ENCODE peak calls at places on chromosomes 5 and 9, in seven cellular contexts. P is brain microvascular endothelial cell; K is CD8-positive, alpha-beta T cell; S is PC-3; D is H1; L is upper lobe of right lung; O is right atrium auricular region. J is an unnamed sample.

GRCh38 chr5:34656700-34657549 is 797 bp downstream of the RAI14 start:
- DNase-seq in P (no peak), K (no peak), S (peak; percentile 21), D (no peak), L (peak; percentile 70), O (no peak), J (no peak)

GRCh38 chr5:145668714-145669113 is 166.4 kb downstream of the PRELID2 start:
- DNase-seq in P (no peak), K (no peak), S (peak; percentile 23), D (no peak), L (no peak), O (no peak), J (no peak)

GRCh38 chr5:142803428-142804111 is 33.4 kb downstream of the ARHGAP26 start:
- DNase-seq in P (peak; percentile 94), K (no peak), S (no peak), D (no peak), L (no peak), O (peak; percentile 83), J (no peak)

GRCh38 chr5:118553662-118554061 is 434.7 kb downstream of the DTWD2 start:
- DNase-seq in P (peak; percentile 79), K (no peak), S (peak; percentile 2), D (no peak), L (no peak), O (peak; percentile 86), J (no peak)

GRCh38 chr5:60503771-60504170 is 196.2 kb downstream of the DEPDC1B start:
- DNase-seq in P (no peak), K (no peak), S (no peak), D (no peak), L (no peak), O (no peak), J (no peak)

GRCh38 chr5:64653776-64654175 is 36.5 kb upstream of the SHISAL2B start:
- DNase-seq in P (no peak), K (no peak), S (no peak), D (no peak), L (no peak), O (no peak), J (no peak)

GRCh38 chr9:20997503-20998076 is 33.9 kb downstream of the HACD4 start:
- DNase-seq in P (no peak), K (no peak), S (no peak), D (no peak), L (no peak), O (no peak), J (no peak)

GRCh38 chr5:63145167-63145566 is 566.5 kb downstream of the LRRC70 start:
- DNase-seq in P (no peak), K (no peak), S (no peak), D (no peak), L (no peak), O (peak; percentile 61), J (no peak)

GRCh38 chr9:396397-396796 is 181.7 kb downstream of the DOCK8 start:
- DNase-seq in P (no peak), K (no peak), S (no peak), D (no peak), L (no peak), O (no peak), J (no peak)

GRCh38 chr9:126117631-126118030 is 209.0 kb upstream of the MVB12B start:
- DNase-seq in P (no peak), K (peak; percentile 21), S (no peak), D (no peak), L (peak; percentile 26), O (peak; percentile 23), J (no peak)

GRCh38 chr5:181205735-181206401 is 872 bp upstream of the TRIM7 start:
- DNase-seq in P (no peak), K (no peak), S (no peak), D (no peak), L (no peak), O (no peak), J (no peak)

GRCh38 chr5:68350176-68350575 is 134.6 kb downstream of the PIK3R1 start:
- DNase-seq in P (no peak), K (no peak), S (no peak), D (no peak), L (no peak), O (no peak), J (no peak)

GRCh38 chr9:124808246-124808956 is 31.5 kb downstream of the OLFML2A start:
- DNase-seq in P (no peak), K (no peak), S (no peak), D (no peak), L (no peak), O (no peak), J (no peak)

GRCh38 chr9:70840266-70840665 is 281.2 kb downstream of the TRPM3 start:
- DNase-seq in P (no peak), K (no peak), S (no peak), D (no peak), L (no peak), O (no peak), J (no peak)

GRCh38 chr5:53022889-53023511 is 33.8 kb downstream of the ITGA2 start:
- DNase-seq in P (no peak), K (no peak), S (no peak), D (no peak), L (no peak), O (no peak), J (no peak)

GRCh38 chr9:86978413-86978812 is 31.1 kb upstream of the GAS1 start:
- DNase-seq in P (peak; percentile 53), K (no peak), S (no peak), D (no peak), L (no peak), O (no peak), J (no peak)

GRCh38 chr5:98783051-98783649 is 9.7 kb downstream of the RGMB start:
- DNase-seq in P (no peak), K (no peak), S (no peak), D (no peak), L (no peak), O (no peak), J (no peak)

GRCh38 chr9:4774209-4774608 is 18.5 kb upstream of the RCL1 start:
- DNase-seq in P (peak; percentile 54), K (no peak), S (no peak), D (no peak), L (no peak), O (peak; percentile 82), J (no peak)

GRCh38 chr5:33261305-33261704 is 179.5 kb upstream of the TARS1 start:
- DNase-seq in P (peak; percentile 67), K (no peak), S (peak; percentile 59), D (no peak), L (no peak), O (no peak), J (no peak)

GRCh38 chr9:132849168-132849831 is 28.8 kb downstream of the AK8 start:
- DNase-seq in P (no peak), K (no peak), S (no peak), D (no peak), L (no peak), O (no peak), J (peak; percentile 61)

GRCh38 chr5:51404256-51404655 is 21.0 kb downstream of the ISL1 start:
- DNase-seq in P (no peak), K (no peak), S (peak; percentile 53), D (no peak), L (no peak), O (no peak), J (no peak)

GRCh38 chr5:64649512-64649911 is 40.8 kb upstream of the SHISAL2B start:
- DNase-seq in P (no peak), K (no peak), S (no peak), D (no peak), L (no peak), O (no peak), J (no peak)

GRCh38 chr9:123353984-123354591 is 1.9 kb upstream of the CRB2 start:
- DNase-seq in P (peak; percentile 37), K (peak; percentile 72), S (peak; percentile 56), D (peak; percentile 53), L (peak; percentile 81), O (peak; percentile 65), J (peak; percentile 85)

GRCh38 chr5:55969956-55970355 is 24.8 kb downstream of the IL6ST start:
- DNase-seq in P (peak; percentile 24), K (no peak), S (no peak), D (no peak), L (no peak), O (no peak), J (no peak)

GRCh38 chr5:149134778-149135169 is 6.5 kb upstream of the ABLIM3 start:
- DNase-seq in P (no peak), K (no peak), S (no peak), D (no peak), L (no peak), O (no peak), J (no peak)

GRCh38 chr9:19641046-19641445 is 147.8 kb downstream of the SLC24A2 start:
- DNase-seq in P (no peak), K (no peak), S (peak; percentile 3), D (no peak), L (no peak), O (no peak), J (no peak)

DNA sequence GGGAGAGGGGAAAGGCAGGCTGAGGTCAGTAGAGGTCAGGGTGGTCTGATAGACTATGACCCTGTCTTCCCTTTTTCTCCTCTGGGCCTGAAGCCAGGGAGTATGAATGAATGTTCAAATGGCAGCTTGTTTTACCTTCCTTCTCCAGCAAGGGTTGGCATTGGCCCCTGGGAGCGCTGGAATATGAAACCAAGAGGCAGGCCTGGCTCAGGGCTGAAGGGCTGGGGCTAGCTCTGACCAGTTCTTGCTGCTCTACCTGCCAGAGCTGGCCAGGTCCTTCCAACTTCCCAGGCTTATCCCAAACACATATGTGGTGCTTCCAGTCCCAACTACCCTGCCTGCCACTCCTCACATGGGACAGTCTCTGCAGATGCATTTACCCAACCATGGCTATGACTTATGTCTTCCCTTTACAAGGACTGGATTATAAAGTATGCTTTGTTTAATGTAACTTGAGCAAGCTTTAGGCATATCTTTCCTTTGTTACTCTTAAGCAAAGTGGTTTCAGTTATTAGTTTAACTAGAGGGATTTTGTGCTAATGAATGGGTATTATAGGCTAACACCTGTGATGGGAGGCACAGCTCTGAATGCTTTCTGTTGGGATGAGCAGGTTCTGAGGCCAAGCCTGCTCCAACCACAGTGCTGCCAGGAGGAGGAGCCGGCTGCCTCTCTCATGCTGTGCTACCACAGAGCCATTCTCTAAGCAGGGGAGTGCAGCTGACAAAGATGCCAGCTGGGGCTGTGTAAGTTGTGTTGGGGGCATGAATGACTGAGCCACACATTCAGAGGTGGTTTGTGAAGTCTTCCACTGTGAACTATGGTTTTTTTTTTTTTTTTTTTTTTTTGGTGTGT is 6.1 kb downstream of the CCNI2 start:
- DNase-seq in P (no peak), K (no peak), S (no peak), D (no peak), L (no peak), O (no peak), J (no peak)
- TF ChIP-seq CTCF in P (peak; percentile 40), K (no peak), S (no peak), D (peak; percentile 45), L (no peak), O (peak; percentile 14), J (peak; percentile 41)

GRCh38 chr5:133434336-133434735 is 178.0 kb downstream of the FSTL4 start:
- DNase-seq in P (no peak), K (no peak), S (peak; percentile 26), D (no peak), L (no peak), O (no peak), J (no peak)
- H3K4me3 ChIP-seq in P (no peak overlapping the region), K (no peak overlapping the region), S (no peak overlapping the region), D (no peak overlapping the region), L (no peak overlapping the region), O (no peak overlapping the region), J (no peak overlapping the region)

GRCh38 chr5:127926974-127927373 is 156.6 kb upstream of the SLC12A2 start:
- DNase-seq in P (no peak), K (no peak), S (no peak), D (no peak), L (no peak), O (no peak), J (no peak)
- H3K27me3 ChIP-seq in P (no peaks in the 10 kb centered on the region), K (no peaks in the 10 kb centered on the region), S (no peaks in the 10 kb centered on the region), D (peaks cover 10% of the 10 kb centered on the region), L (no peaks in the 10 kb centered on the region), O (no peaks in the 10 kb centered on the region), J (no peaks in the 10 kb centered on the region)

GRCh38 chr5:76571595-76571994 is 51.6 kb downstream of the F2RL2 start:
- DNase-seq in P (no peak), K (no peak), S (no peak), D (no peak), L (no peak), O (no peak), J (no peak)
- TF ChIP-seq CTCF in P (no peak), K (no peak), S (peak; percentile 28), D (no peak), L (no peak), O (peak; percentile 28), J (no peak)

J was measured in BE2C.